ENCODE peak calls at places on chromosome 13, in five cellular contexts. One of them, this sample, is unnamed.

GRCh38 chr13:76164290-76164689 is 528.2 kb downstream of the LMO7 start:
- DNase-seq in neural progenitor cell: no peak
- DNase-seq in PC-3: no peak
- DNase-seq in GM23248: no peak
- DNase-seq in HCT116: no peak
- DNase-seq in this sample: no peak

GRCh38 chr13:49610176-49610575 is 18.1 kb upstream of the ARL11 start:
- DNase-seq in GM23248: no peak
- DNase-seq in neural progenitor cell: no peak
- DNase-seq in PC-3: no peak
- DNase-seq in HCT116: no peak
- DNase-seq in this sample: no peak

GRCh38 chr13:29465741-29466293 is 129.7 kb downstream of the SLC7A1 start:
- DNase-seq in GM23248: peak
- DNase-seq in HCT116: no peak
- DNase-seq in neural progenitor cell: no peak
- DNase-seq in PC-3: peak
- DNase-seq in this sample: no peak

GRCh38 chr13:95420501-95420900 is 119.2 kb upstream of the ABCC4 start:
- DNase-seq in HCT116: no peak
- DNase-seq in PC-3: no peak
- DNase-seq in neural progenitor cell: peak
- DNase-seq in GM23248: no peak
- DNase-seq in this sample: no peak

GRCh38 chr13:32264407-32264806 is 50.8 kb downstream of the ZAR1L start:
- DNase-seq in GM23248: no peak
- DNase-seq in HCT116: no peak
- DNase-seq in PC-3: peak
- DNase-seq in neural progenitor cell: no peak
- DNase-seq in this sample: no peak

GRCh38 chr13:102914629-102914935 is 68.8 kb downstream of the ERCC5 start:
- DNase-seq in GM23248: no peak
- DNase-seq in neural progenitor cell: peak
- DNase-seq in HCT116: no peak
- DNase-seq in PC-3: peak
- DNase-seq in this sample: no peak

GRCh38 chr13:30016398-30016797 is 166.0 kb upstream of the UBL3 start:
- DNase-seq in GM23248: peak
- DNase-seq in neural progenitor cell: no peak
- DNase-seq in PC-3: no peak
- DNase-seq in HCT116: no peak
- DNase-seq in this sample: no peak

GRCh38 chr13:75621147-75621546 is 15.0 kb upstream of the LMO7 start:
- DNase-seq in GM23248: peak
- DNase-seq in neural progenitor cell: no peak
- DNase-seq in PC-3: peak
- DNase-seq in HCT116: no peak
- DNase-seq in this sample: no peak

GRCh38 chr13:32330438-32330837 is 15.1 kb downstream of the BRCA2 start:
- DNase-seq in GM23248: peak
- DNase-seq in HCT116: no peak
- DNase-seq in PC-3: no peak
- DNase-seq in neural progenitor cell: no peak
- DNase-seq in this sample: no peak

GRCh38 chr13:24661713-24662112 is 18.5 kb upstream of the ATP12A start:
- DNase-seq in GM23248: no peak
- DNase-seq in HCT116: no peak
- DNase-seq in neural progenitor cell: no peak
- DNase-seq in PC-3: no peak
- DNase-seq in this sample: no peak

GRCh38 chr13:39410089-39410901 is 192.7 kb downstream of the LHFPL6 start:
- DNase-seq in GM23248: peak
- DNase-seq in neural progenitor cell: no peak
- DNase-seq in HCT116: no peak
- DNase-seq in PC-3: no peak
- DNase-seq in this sample: no peak

GRCh38 chr13:48266967-48267639 is 34.1 kb downstream of the ITM2B start:
- DNase-seq in GM23248: peak
- DNase-seq in PC-3: no peak
- DNase-seq in HCT116: no peak
- DNase-seq in neural progenitor cell: no peak
- DNase-seq in this sample: no peak

GRCh38 chr13:101309014-101309619 is 107.2 kb downstream of the NALCN start:
- DNase-seq in GM23248: peak
- DNase-seq in neural progenitor cell: no peak
- DNase-seq in PC-3: peak
- DNase-seq in HCT116: no peak
- DNase-seq in this sample: no peak

GRCh38 chr13:113782472-113782871 is 23.4 kb downstream of the TMEM255B start:
- DNase-seq in PC-3: no peak
- DNase-seq in neural progenitor cell: no peak
- DNase-seq in GM23248: no peak
- DNase-seq in HCT116: no peak
- DNase-seq in this sample: no peak

GRCh38 chr13:26379831-26380230 is 125.9 kb downstream of the CDK8 start:
- DNase-seq in PC-3: no peak
- DNase-seq in HCT116: no peak
- DNase-seq in GM23248: no peak
- DNase-seq in neural progenitor cell: no peak
- DNase-seq in this sample: no peak

GRCh38 chr13:85508683-85509329 is 290.4 kb downstream of the SLITRK6 start:
- DNase-seq in GM23248: no peak
- DNase-seq in PC-3: no peak
- DNase-seq in HCT116: no peak
- DNase-seq in neural progenitor cell: no peak
- DNase-seq in this sample: no peak

GRCh38 chr13:91346848-91347211 is 657 bp upstream of the MIR17HG start:
- DNase-seq in neural progenitor cell: peak
- DNase-seq in HCT116: no peak
- DNase-seq in GM23248: peak
- DNase-seq in PC-3: peak
- DNase-seq in this sample: peak

GRCh38 chr13:110312669-110313031 is 5.6 kb downstream of the COL4A2 start:
- DNase-seq in GM23248: peak
- DNase-seq in HCT116: no peak
- DNase-seq in PC-3: peak
- DNase-seq in neural progenitor cell: no peak
- DNase-seq in this sample: no peak

GRCh38 chr13:113417836-113418721 is 35.2 kb downstream of the ADPRHL1 start:
- DNase-seq in GM23248: no peak
- DNase-seq in neural progenitor cell: no peak
- DNase-seq in HCT116: no peak
- DNase-seq in PC-3: no peak
- DNase-seq in this sample: no peak

GRCh38 chr13:98641075-98641474 is 64.2 kb upstream of the STK24 start:
- DNase-seq in neural progenitor cell: no peak
- DNase-seq in HCT116: no peak
- DNase-seq in PC-3: no peak
- DNase-seq in GM23248: no peak
- DNase-seq in this sample: no peak

GRCh38 chr13:109704771-109705628 is 81.4 kb downstream of the IRS2 start:
- DNase-seq in neural progenitor cell: no peak
- DNase-seq in HCT116: no peak
- DNase-seq in GM23248: peak
- DNase-seq in PC-3: peak
- DNase-seq in this sample: no peak

GRCh38 chr13:30441304-30441703 is 19.0 kb downstream of the UBE2L5 start:
- DNase-seq in HCT116: no peak
- DNase-seq in PC-3: no peak
- DNase-seq in neural progenitor cell: no peak
- DNase-seq in GM23248: peak
- DNase-seq in this sample: no peak

GRCh38 chr13:73228546-73228945 is 169.7 kb downstream of the KLF5 start:
- DNase-seq in HCT116: no peak
- DNase-seq in neural progenitor cell: no peak
- DNase-seq in PC-3: peak
- DNase-seq in GM23248: peak
- DNase-seq in this sample: peak

GRCh38 chr13:105255472-105255871 is 1280.0 kb downstream of the EFNB2 start:
- DNase-seq in PC-3: no peak
- DNase-seq in neural progenitor cell: no peak
- DNase-seq in HCT116: no peak
- DNase-seq in GM23248: no peak
- DNase-seq in this sample: no peak

GRCh38 chr13:42270857-42271215 is 1.1 kb upstream of the AKAP11 start:
- DNase-seq in HCT116: no peak
- DNase-seq in GM23248: no peak
- DNase-seq in PC-3: no peak
- DNase-seq in neural progenitor cell: no peak
- DNase-seq in this sample: no peak

GRCh38 chr13:42271337-42272114 is 426 bp upstream of the AKAP11 start:
- DNase-seq in neural progenitor cell: peak
- DNase-seq in GM23248: peak
- DNase-seq in PC-3: peak
- DNase-seq in HCT116: peak
- DNase-seq in this sample: peak

GRCh38 chr13:42270160-42270856 is 1.6 kb upstream of the AKAP11 start:
- DNase-seq in HCT116: no peak
- DNase-seq in PC-3: no peak
- DNase-seq in neural progenitor cell: no peak
- DNase-seq in GM23248: no peak
- DNase-seq in this sample: no peak

GRCh38 chr13:42260885-42261654 is 10.9 kb upstream of the AKAP11 start:
- DNase-seq in GM23248: no peak
- DNase-seq in PC-3: no peak
- DNase-seq in HCT116: no peak
- DNase-seq in neural progenitor cell: no peak
- DNase-seq in this sample: no peak

GRCh38 chr13:42266464-42266863 is 5.5 kb upstream of the AKAP11 start:
- DNase-seq in HCT116: no peak
- DNase-seq in PC-3: peak
- DNase-seq in neural progenitor cell: no peak
- DNase-seq in GM23248: peak
- DNase-seq in this sample: no peak
- TF ChIP-seq EZH2phosphoT487 in HCT116: no peak
- TF ChIP-seq EZH2phosphoT487 in PC-3: no peak
- TF ChIP-seq EZH2phosphoT487 in neural progenitor cell: no peak
- TF ChIP-seq EZH2phosphoT487 in GM23248: no peak
- TF ChIP-seq EZH2phosphoT487 in this sample: no peak

GRCh38 chr13:99953138-99953755 is 18.3 kb downstream of the ZIC5 start:
- DNase-seq in neural progenitor cell: no peak
- DNase-seq in PC-3: no peak
- DNase-seq in HCT116: no peak
- DNase-seq in GM23248: no peak
- DNase-seq in this sample: no peak

GRCh38 chr13:99956473-99957349 is 14.9 kb downstream of the ZIC5 start:
- DNase-seq in GM23248: peak
- DNase-seq in neural progenitor cell: peak
- DNase-seq in HCT116: no peak
- DNase-seq in PC-3: no peak
- DNase-seq in this sample: no peak

GRCh38 chr13:99958402-99959126 is 13.0 kb downstream of the ZIC5 start:
- DNase-seq in HCT116: no peak
- DNase-seq in PC-3: no peak
- DNase-seq in GM23248: no peak
- DNase-seq in neural progenitor cell: peak
- DNase-seq in this sample: no peak

GRCh38 chr13:99955747-99956472 is 15.7 kb downstream of the ZIC5 start:
- DNase-seq in PC-3: no peak
- DNase-seq in HCT116: no peak
- DNase-seq in GM23248: peak
- DNase-seq in neural progenitor cell: peak
- DNase-seq in this sample: no peak

GRCh38 chr13:99955107-99955746 is 16.3 kb downstream of the ZIC5 start:
- DNase-seq in HCT116: no peak
- DNase-seq in neural progenitor cell: no peak
- DNase-seq in PC-3: no peak
- DNase-seq in GM23248: no peak
- DNase-seq in this sample: no peak
- H3K9ac ChIP-seq in HCT116: no peak
- H3K9ac ChIP-seq in neural progenitor cell: no peak
- H3K9ac ChIP-seq in PC-3: no peak
- H3K9ac ChIP-seq in GM23248: no peak
- H3K9ac ChIP-seq in this sample: no peak

GRCh38 chr13:36428083-36428482 is 4.2 kb upstream of the CCNA1 start:
- DNase-seq in PC-3: peak
- DNase-seq in neural progenitor cell: no peak
- DNase-seq in HCT116: no peak
- DNase-seq in GM23248: peak
- DNase-seq in this sample: no peak

GRCh38 chr13:36430247-36431203 is 1.8 kb upstream of the CCNA1 start:
- DNase-seq in GM23248: peak
- DNase-seq in neural progenitor cell: peak
- DNase-seq in PC-3: no peak
- DNase-seq in HCT116: no peak
- DNase-seq in this sample: no peak

GRCh38 chr13:36432106-36432544 is at the start of gene CCNA1:
- DNase-seq in neural progenitor cell: peak
- DNase-seq in GM23248: peak
- DNase-seq in PC-3: peak
- DNase-seq in HCT116: no peak
- DNase-seq in this sample: no peak

GRCh38 chr13:36436811-36437210 is 4.5 kb downstream of the CCNA1 start:
- DNase-seq in HCT116: no peak
- DNase-seq in neural progenitor cell: no peak
- DNase-seq in GM23248: no peak
- DNase-seq in PC-3: no peak
- DNase-seq in this sample: no peak

DNA sequence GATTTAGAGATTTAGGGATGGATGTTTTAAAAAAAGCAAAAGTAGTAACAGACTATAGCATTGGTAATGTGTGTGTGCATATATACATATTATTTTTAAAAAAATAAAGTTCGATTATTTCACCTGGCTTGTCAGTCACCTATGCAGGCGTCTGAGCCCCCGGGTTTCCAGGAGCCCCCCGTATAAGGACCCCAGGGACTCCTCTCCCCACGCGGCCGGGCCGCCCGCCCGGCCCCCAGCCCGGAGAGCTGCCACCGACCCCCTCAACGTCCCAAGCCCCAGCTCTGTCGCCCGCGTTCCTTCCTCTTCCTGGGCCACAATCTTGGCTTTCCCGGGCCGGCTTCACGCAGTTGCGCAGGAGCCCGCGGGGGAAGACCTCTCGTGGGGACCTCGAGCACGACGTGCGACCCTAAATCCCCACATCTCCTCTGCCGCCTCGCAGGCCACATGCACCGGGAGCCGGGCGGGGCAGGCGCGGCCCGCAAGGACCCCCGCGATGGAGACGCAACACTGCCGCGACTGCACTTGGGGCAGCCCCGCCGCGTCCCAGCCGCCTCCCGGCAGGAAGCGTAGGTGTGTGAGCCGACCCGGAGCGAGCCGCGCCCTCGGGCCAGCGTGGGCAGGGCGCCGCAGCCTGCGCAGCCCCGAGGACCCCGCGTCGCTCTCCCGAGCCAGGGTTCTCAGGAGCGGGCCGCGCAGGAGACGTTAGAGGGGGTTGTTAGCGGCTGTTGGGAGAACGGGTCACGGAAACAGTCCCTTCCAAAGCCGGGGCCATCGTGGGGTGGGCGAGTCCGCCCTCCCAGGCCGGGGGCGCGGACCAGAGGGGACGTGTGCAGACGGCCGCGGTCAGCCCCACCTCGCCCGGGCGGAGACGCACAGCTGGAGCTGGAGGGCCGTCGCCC is 840 bp upstream of the CCNA1 start:
- DNase-seq in HCT116: no peak
- DNase-seq in GM23248: peak
- DNase-seq in PC-3: no peak
- DNase-seq in neural progenitor cell: peak
- DNase-seq in this sample: no peak
- TF ChIP-seq EZH2 in HCT116: no peak
- TF ChIP-seq EZH2 in GM23248: peak
- TF ChIP-seq EZH2 in PC-3: no peak
- TF ChIP-seq EZH2 in neural progenitor cell: peak
- TF ChIP-seq EZH2 in this sample: no peak

GRCh38 chr13:86976521-86977324 is 694.4 kb upstream of the SLITRK5 start:
- DNase-seq in GM23248: peak
- DNase-seq in neural progenitor cell: no peak
- DNase-seq in HCT116: no peak
- DNase-seq in PC-3: peak
- DNase-seq in this sample: no peak
- TF ChIP-seq EZH2phosphoT487 in GM23248: no peak
- TF ChIP-seq EZH2phosphoT487 in neural progenitor cell: no peak
- TF ChIP-seq EZH2phosphoT487 in HCT116: no peak
- TF ChIP-seq EZH2phosphoT487 in PC-3: no peak
- TF ChIP-seq EZH2phosphoT487 in this sample: no peak